ENCODE peak calls at places on chromosome X, in five cellular contexts. A, F, K, L and Q are unnamed samples.

GRCh38 chrX:68203656-68204055 is 229.6 kb downstream of the OPHN1 start:
- DNase-seq in A (no peak), F (no peak), K (no peak), L (no peak), Q (no peak)

GRCh38 chrX:77617206-77617605 is 168.8 kb downstream of the ATRX start:
- DNase-seq in A (no peak), F (no peak), K (no peak), L (no peak), Q (no peak)

GRCh38 chrX:17831255-17831654 is 29.8 kb downstream of the RAI2 start:
- DNase-seq in A (no peak), F (no peak), K (no peak), L (no peak), Q (no peak)

GRCh38 chrX:40878821-40879571 is 143.7 kb upstream of the MED14 start:
- DNase-seq in A (no peak), F (no peak), K (no peak), L (no peak), Q (no peak)

GRCh38 chrX:104112326-104112951 is at the start of gene ZCCHC18:
- DNase-seq in A (peak; percentile 88), F (peak; percentile 32), K (peak; percentile 18), L (peak; percentile 47), Q (no peak)

GRCh38 chrX:47321386-47321785 is 49.0 kb upstream of the ZNF157 start:
- DNase-seq in A (peak; percentile 64), F (no peak), K (peak; percentile 30), L (peak; percentile 46), Q (no peak)

GRCh38 chrX:44462851-44463250 is 79.8 kb downstream of the FUNDC1 start:
- DNase-seq in A (no peak), F (no peak), K (no peak), L (no peak), Q (no peak)

GRCh38 chrX:151397741-151398070 is 700 bp downstream of the VMA21 start:
- DNase-seq in A (no peak), F (no peak), K (no peak), L (no peak), Q (no peak)

GRCh38 chrX:104618106-104618895 is 52.3 kb downstream of the IL1RAPL2 start:
- DNase-seq in A (no peak), F (no peak), K (no peak), L (no peak), Q (no peak)

GRCh38 chrX:69988955-69989394 is 60.8 kb downstream of the AWAT2 start:
- DNase-seq in A (no peak), F (no peak), K (no peak), L (no peak), Q (no peak)

GRCh38 chrX:12984629-12985303 is 9.9 kb downstream of the TMSB4X start:
- DNase-seq in A (no peak), F (peak; percentile 26), K (peak; percentile 55), L (no peak), Q (no peak)

GRCh38 chrX:94204524-94204923 is 530.5 kb downstream of the FAM133A start:
- DNase-seq in A (no peak), F (no peak), K (no peak), L (no peak), Q (no peak)

GRCh38 chrX:79161655-79162054 is 17.2 kb downstream of the GPR174 start:
- DNase-seq in A (peak; percentile 6), F (peak; percentile 23), K (no peak), L (no peak), Q (no peak)

GRCh38 chrX:101260435-101260834 is 30.7 kb downstream of the TAF7L start:
- DNase-seq in A (peak; percentile 10), F (no peak), K (no peak), L (no peak), Q (no peak)

GRCh38 chrX:13151806-13152510 is 107.5 kb upstream of the FAM9C start:
- DNase-seq in A (no peak), F (no peak), K (no peak), L (no peak), Q (no peak)

GRCh38 chrX:37060999-37061398 is 52.8 kb downstream of the FAM47C start:
- DNase-seq in A (peak; percentile 63), F (no peak), K (no peak), L (no peak), Q (no peak)

GRCh38 chrX:46554942-46555341 is 9.7 kb upstream of the ZNF674 start:
- DNase-seq in A (no peak), F (no peak), K (no peak), L (no peak), Q (no peak)

GRCh38 chrX:97597954-97598353 is 714.2 kb downstream of the RPA4 start:
- DNase-seq in A (no peak), F (no peak), K (no peak), L (no peak), Q (no peak)

GRCh38 chrX:40150503-40150902 is 52.7 kb upstream of the BCOR start:
- DNase-seq in A (no peak), F (no peak), K (no peak), L (no peak), Q (no peak)

GRCh38 chrX:123859828-123860505 is at the start of gene XIAP:
- DNase-seq in A (peak; percentile 88), F (peak; percentile 72), K (peak; percentile 75), L (peak; percentile 89), Q (peak; percentile 88)

GRCh38 chrX:96372313-96373046 is 312.2 kb upstream of the DIAPH2 start:
- DNase-seq in A (peak; percentile 70), F (no peak), K (no peak), L (no peak), Q (no peak)

GRCh38 chrX:120016068-120016441 is 61.4 kb downstream of the RHOXF2B start:
- DNase-seq in A (no peak), F (no peak), K (no peak), L (no peak), Q (no peak)

GRCh38 chrX:140050906-140051305 is 85.6 kb upstream of the CXorf66 start:
- DNase-seq in A (peak; percentile 7), F (no peak), K (no peak), L (no peak), Q (no peak)

GRCh38 chrX:25019707-25020390 is 4.1 kb upstream of the ARX start:
- DNase-seq in A (no peak), F (no peak), K (no peak), L (no peak), Q (no peak)

GRCh38 chrX:6149231-6149870 is 79.3 kb downstream of the NLGN4X start:
- DNase-seq in A (no peak), F (no peak), K (no peak), L (no peak), Q (no peak)

GRCh38 chrX:31706456-31706855 is 634.6 kb upstream of the FTHL17 start:
- DNase-seq in A (no peak), F (no peak), K (no peak), L (no peak), Q (no peak)

GRCh38 chrX:121146059-121146628 is 98.7 kb downstream of the GLUD2 start:
- DNase-seq in A (no peak), F (no peak), K (no peak), L (no peak), Q (no peak)

GRCh38 chrX:115367455-115367854 is 77.9 kb downstream of the LUZP4 start:
- DNase-seq in A (no peak), F (no peak), K (peak; percentile 39), L (no peak), Q (no peak)

GRCh38 chrX:110847334-110847733 is 51.7 kb upstream of the CHRDL1 start:
- DNase-seq in A (peak; percentile 81), F (no peak), K (no peak), L (no peak), Q (no peak)

GRCh38 chrX:275476-275966 is 5.7 kb upstream of the PLCXD1 start:
- DNase-seq in A (no peak), F (no peak), K (no peak), L (peak; percentile 58), Q (no peak)

GRCh38 chrX:41352329-41352801 is 18.4 kb downstream of the DDX3X start:
- DNase-seq in A (no peak), F (no peak), K (no peak), L (no peak), Q (no peak)

GRCh38 chrX:149830192-149830873 is 48.6 kb downstream of the MAGEA9 start:
- DNase-seq in A (peak; percentile 34), F (peak; percentile 38), K (no peak), L (no peak), Q (no peak)

GRCh38 chrX:21487832-21488231 is 113.6 kb downstream of the CNKSR2 start:
- DNase-seq in A (peak; percentile 56), F (no peak), K (no peak), L (no peak), Q (no peak)
- TF ChIP-seq CTCF in A (no peak), F (no peak), K (no peak), L (no peak), Q (no peak)

GRCh38 chrX:49075347-49075746 is 1.5 kb upstream of the PRAF2 start:
- DNase-seq in A (no peak), F (no peak), K (no peak), L (no peak), Q (no peak)
- TF ChIP-seq CTCF in A (no peak), F (no peak), K (no peak), L (no peak), Q (no peak)

GRCh38 chrX:27976284-27976683 is 5.0 kb downstream of the DCAF8L1 start:
- DNase-seq in A (no peak), F (no peak), K (no peak), L (no peak), Q (no peak)
- TF ChIP-seq CTCF in A (no peak), F (no peak), K (no peak), L (no peak), Q (no peak)

GRCh38 chrX:73817381-73818199 is 254.6 kb downstream of the CHIC1 start:
- DNase-seq in A (no peak), F (no peak), K (no peak), L (no peak), Q (no peak)

GRCh38 chrX:73812256-73812655 is 249.3 kb downstream of the CHIC1 start:
- DNase-seq in A (no peak), F (no peak), K (no peak), L (no peak), Q (no peak)
- TF ChIP-seq CTCF in A (no peak), F (no peak), K (no peak), L (no peak), Q (no peak)

GRCh38 chrX:153495903-153496629 is 1.3 kb downstream of the BGN start:
- DNase-seq in A (no peak), F (no peak), K (no peak), L (no peak), Q (no peak)
- TF ChIP-seq CTCF in A (no peak), F (no peak), K (no peak), L (no peak), Q (no peak)

GRCh38 chrX:143437439-143437838 is 79.8 kb downstream of the SPANXN3 start:
- DNase-seq in A (peak; percentile 46), F (no peak), K (no peak), L (no peak), Q (no peak)
- TF ChIP-seq CTCF in A (peak; percentile 47), F (no peak), K (no peak), L (no peak), Q (peak; percentile 33)

GRCh38 chrX:38627683-38628082 is 66.3 kb downstream of the TSPAN7 start:
- DNase-seq in A (no peak), F (no peak), K (no peak), L (no peak), Q (no peak)
- TF ChIP-seq CTCF in A (peak; percentile 37), F (peak; percentile 37), K (no peak), L (peak; percentile 37), Q (peak; percentile 72)